ENCODE peak calls at places on chromosomes 1 and 21, in ten cellular contexts. U, O, R, Q, J, P, H, I, C and F are unnamed samples.

GRCh38 chr1:193674292-193674944 is 488.0 kb upstream of the B3GALT2 start:
- DNase-seq in C (no peak), H (no peak), R (no peak), Q (no peak), J (no peak), U (peak), O (no peak), P (peak), I (no peak), F (no peak)

GRCh38 chr1:27488523-27489138 is 1.3 kb downstream of the WASF2 start:
- DNase-seq in C (peak), R (no peak), Q (no peak), J (peak), H (no peak), U (peak), O (no peak), P (peak), I (no peak), F (no peak)

GRCh38 chr1:223711173-223711572 is 1.2 kb upstream of the CAPN2 start:
- DNase-seq in R (no peak), I (no peak), U (no peak), J (peak), H (no peak), O (no peak), P (peak), Q (no peak), C (peak), F (no peak)

GRCh38 chr1:232489256-232489655 is 140.7 kb downstream of the SIPA1L2 start:
- DNase-seq in C (no peak), Q (no peak), U (no peak), J (no peak), P (no peak), H (no peak), O (no peak), R (no peak), I (no peak), F (no peak)

GRCh38 chr1:90616395-90616794 is 100.7 kb downstream of the BARHL2 start:
- DNase-seq in P (no peak), I (no peak), J (peak), H (peak), C (no peak), Q (no peak), U (no peak), O (no peak), R (peak), F (no peak)

GRCh38 chr1:2789164-2789985 is 12.1 kb downstream of the TTC34 start:
- DNase-seq in H (no peak), P (no peak), C (peak), R (no peak), U (no peak), Q (no peak), O (no peak), J (no peak), I (no peak), F (no peak)

GRCh38 chr21:33557447-33557846 is 14.6 kb downstream of the SON start:
- DNase-seq in H (no peak), P (no peak), R (no peak), O (no peak), U (no peak), C (no peak), I (no peak), Q (no peak), J (no peak), F (no peak)

GRCh38 chr1:69312055-69312732 is 255.5 kb upstream of the LRRC7 start:
- DNase-seq in R (no peak), P (no peak), I (no peak), Q (no peak), H (no peak), J (no peak), C (no peak), U (no peak), O (no peak), F (no peak)

GRCh38 chr1:51927029-51927428 is 48.5 kb upstream of the NRDC start:
- DNase-seq in O (no peak), Q (no peak), R (no peak), C (no peak), H (no peak), J (no peak), P (peak), I (no peak), U (peak), F (no peak)

GRCh38 chr1:2835650-2836159 is 34.2 kb upstream of the TTC34 start:
- DNase-seq in R (no peak), O (no peak), U (no peak), J (no peak), P (no peak), Q (no peak), C (no peak), I (no peak), H (no peak), F (no peak)

GRCh38 chr1:45332346-45332720 is 5.6 kb downstream of the HPDL start:
- DNase-seq in J (no peak), Q (no peak), P (no peak), O (no peak), H (no peak), R (no peak), U (no peak), I (no peak), C (no peak), F (no peak)

GRCh38 chr1:183580281-183580682 is 10.0 kb downstream of the NCF2 start:
- DNase-seq in J (peak), I (no peak), H (peak), U (no peak), R (peak), C (peak), O (no peak), P (no peak), Q (no peak), F (no peak)

GRCh38 chr1:41751804-41752513 is 166.8 kb downstream of the HIVEP3 start:
- DNase-seq in Q (no peak), U (peak), J (no peak), O (no peak), R (peak), C (no peak), H (no peak), I (no peak), P (peak), F (no peak)

GRCh38 chr1:92084651-92085050 is 4.5 kb downstream of the BTBD8 start:
- DNase-seq in O (no peak), R (no peak), J (no peak), Q (no peak), P (no peak), C (no peak), I (no peak), H (no peak), U (no peak), F (no peak)

GRCh38 chr1:92081031-92081430 is 886 bp downstream of the BTBD8 start:
- DNase-seq in Q (no peak), C (no peak), O (no peak), R (no peak), I (no peak), J (no peak), H (no peak), U (no peak), P (no peak), F (no peak)

GRCh38 chr1:92076363-92076762 is 1.2 kb upstream of the SETSIP start:
- DNase-seq in H (no peak), U (no peak), R (no peak), O (no peak), J (no peak), Q (no peak), I (no peak), P (no peak), C (no peak), F (no peak)

GRCh38 chr1:92079441-92079840 is 704 bp upstream of the BTBD8 start:
- DNase-seq in O (no peak), H (no peak), Q (no peak), P (no peak), C (no peak), U (no peak), R (no peak), J (no peak), I (no peak), F (no peak)

GRCh38 chr1:92080128-92080985 is at the start of gene BTBD8:
- DNase-seq in I (peak), H (peak), O (peak), R (peak), Q (peak), J (peak), C (peak), U (peak), P (peak), F (peak)
- TF ChIP-seq CTCF in I (no peak), H (no peak), O (no peak), R (no peak), Q (no peak), J (no peak), C (no peak), U (no peak), P (no peak), F (peak)

GRCh38 chr1:39046811-39047210 is 20.7 kb downstream of the NDUFS5 start:
- DNase-seq in H (no peak), P (peak), R (no peak), Q (no peak), O (no peak), J (no peak), U (no peak), I (no peak), C (no peak), F (no peak)

GRCh38 chr1:39043513-39043912 is 17.4 kb downstream of the NDUFS5 start:
- DNase-seq in C (no peak), H (no peak), Q (no peak), O (no peak), P (no peak), R (no peak), U (no peak), J (no peak), I (no peak), F (no peak)

GRCh38 chr1:39045231-39045630 is 19.1 kb downstream of the NDUFS5 start:
- DNase-seq in I (no peak), R (no peak), H (no peak), P (no peak), J (no peak), Q (no peak), C (no peak), O (no peak), U (no peak), F (no peak)

GRCh38 chr1:39047374-39048229 is 21.5 kb downstream of the NDUFS5 start:
- DNase-seq in O (no peak), R (peak), P (peak), J (peak), H (no peak), C (peak), I (peak), U (peak), Q (peak), F (no peak)

GRCh38 chr1:39044762-39045161 is 18.6 kb downstream of the NDUFS5 start:
- DNase-seq in Q (no peak), U (no peak), O (no peak), C (no peak), H (no peak), R (no peak), J (no peak), I (no peak), P (no peak), F (no peak)
- TF ChIP-seq CTCF in Q (no peak), U (no peak), O (no peak), C (no peak), H (no peak), R (no peak), J (no peak), I (no peak), P (no peak), F (no peak)

GRCh38 chr1:204356997-204357396 is 2.7 kb downstream of the PLEKHA6 start:
- DNase-seq in I (no peak), O (no peak), J (no peak), H (no peak), R (no peak), P (no peak), Q (no peak), C (no peak), U (no peak), F (no peak)

GRCh38 chr1:204359131-204359473 is 627 bp downstream of the PLEKHA6 start:
- DNase-seq in P (no peak), J (no peak), I (no peak), H (peak), C (no peak), O (no peak), R (no peak), Q (no peak), U (no peak), F (no peak)

GRCh38 chr1:204358145-204358544 is 1.6 kb downstream of the PLEKHA6 start:
- DNase-seq in R (no peak), H (no peak), U (no peak), I (no peak), C (no peak), J (no peak), O (no peak), Q (no peak), P (no peak), F (no peak)

GRCh38 chr1:204358605-204359004 is 1.1 kb downstream of the PLEKHA6 start:
- DNase-seq in P (no peak), H (no peak), I (no peak), Q (no peak), J (no peak), R (no peak), C (no peak), U (no peak), O (no peak), F (no peak)

DNA sequence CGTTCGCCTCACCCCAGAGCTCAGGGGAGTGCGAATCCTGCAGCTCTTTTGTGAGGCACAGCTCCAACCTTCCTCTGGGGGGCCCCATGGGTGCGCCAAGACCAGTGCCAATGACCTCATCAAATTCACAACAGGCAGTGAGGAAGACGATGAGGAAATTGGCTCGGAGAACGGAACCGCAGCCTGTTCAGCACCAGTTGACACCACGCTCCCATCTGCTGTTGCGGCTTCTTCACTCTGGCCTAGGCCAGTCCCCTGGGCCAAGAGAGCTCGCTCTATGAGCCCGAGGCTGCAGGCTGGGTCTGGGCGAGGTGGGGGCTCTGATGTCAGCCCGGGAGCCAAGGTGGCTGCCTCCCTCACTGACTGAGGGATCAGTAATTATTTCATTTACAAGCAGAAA is 2.2 kb downstream of the PLEKHA6 start:
- DNase-seq in R (peak), Q (no peak), C (no peak), P (no peak), I (no peak), J (no peak), O (no peak), H (no peak), U (no peak), F (no peak)
- TF ChIP-seq CTCF in R (no peak), Q (no peak), C (no peak), P (no peak), I (no peak), J (no peak), O (no peak), H (no peak), U (no peak), F (no peak)

DNA sequence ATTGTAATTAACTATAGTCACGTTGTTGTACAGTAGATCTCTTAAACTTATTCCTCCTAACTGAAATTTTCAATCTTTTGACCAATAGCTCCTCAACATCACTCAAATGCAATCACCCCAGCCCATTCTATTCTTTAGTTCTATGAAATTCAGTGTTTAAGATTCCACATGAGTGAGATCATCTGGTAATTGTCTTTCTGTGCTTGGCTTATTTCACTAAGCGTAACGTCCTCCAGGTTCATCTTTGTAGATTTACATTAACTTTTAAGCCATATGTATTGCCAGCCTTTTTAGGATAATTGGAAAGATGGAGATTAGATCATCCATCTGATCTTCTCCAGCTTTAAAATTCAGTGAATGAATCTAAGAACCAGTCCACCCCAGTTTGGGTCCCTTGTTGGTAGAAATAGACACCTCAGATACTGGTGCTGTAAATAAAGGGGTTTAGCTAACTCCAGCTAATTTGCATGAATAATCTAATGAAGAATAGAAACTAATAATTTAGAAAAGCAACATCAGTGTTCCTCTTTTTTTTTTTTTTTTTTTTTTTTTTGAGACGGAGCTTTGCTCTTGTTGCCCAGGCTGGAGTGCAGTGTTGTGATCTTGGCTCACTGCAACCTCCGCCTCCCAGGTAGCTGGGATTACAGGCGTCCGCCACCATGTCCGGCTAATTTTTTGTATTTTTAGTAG is 7.0 kb downstream of the S100A10 start:
- DNase-seq in P (no peak), I (no peak), J (no peak), R (no peak), C (no peak), O (no peak), H (no peak), Q (no peak), U (no peak), F (no peak)
- TF ChIP-seq CTCF in P (no peak), I (no peak), J (no peak), R (no peak), C (no peak), O (no peak), H (no peak), Q (no peak), U (no peak), F (no peak)

DNA sequence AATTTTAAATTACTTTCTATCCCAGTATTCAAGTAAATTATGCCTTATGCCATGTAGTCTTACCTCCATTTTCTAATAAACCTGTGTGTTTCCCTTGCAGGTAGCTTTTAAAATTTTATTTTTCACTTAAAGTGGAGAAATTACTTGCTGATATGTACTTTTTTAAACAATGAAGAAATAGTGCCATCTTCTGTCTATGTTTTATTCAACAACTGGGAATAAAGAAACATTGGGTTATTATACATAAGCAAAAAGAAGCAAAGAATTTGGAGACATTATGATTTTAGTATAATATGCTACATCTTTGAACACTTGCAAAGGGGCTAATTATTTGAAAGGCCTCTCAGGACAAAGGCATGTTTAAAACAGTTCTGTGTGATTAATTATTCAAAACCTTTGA is 1912.9 kb downstream of the MRPL39 start:
- DNase-seq in O (no peak), J (no peak), P (no peak), I (no peak), R (no peak), Q (no peak), U (no peak), C (no peak), H (no peak), F (no peak)
- TF ChIP-seq CTCF in O (no peak), J (no peak), P (no peak), I (no peak), R (no peak), Q (no peak), U (no peak), C (no peak), H (no peak), F (no peak)

DNA sequence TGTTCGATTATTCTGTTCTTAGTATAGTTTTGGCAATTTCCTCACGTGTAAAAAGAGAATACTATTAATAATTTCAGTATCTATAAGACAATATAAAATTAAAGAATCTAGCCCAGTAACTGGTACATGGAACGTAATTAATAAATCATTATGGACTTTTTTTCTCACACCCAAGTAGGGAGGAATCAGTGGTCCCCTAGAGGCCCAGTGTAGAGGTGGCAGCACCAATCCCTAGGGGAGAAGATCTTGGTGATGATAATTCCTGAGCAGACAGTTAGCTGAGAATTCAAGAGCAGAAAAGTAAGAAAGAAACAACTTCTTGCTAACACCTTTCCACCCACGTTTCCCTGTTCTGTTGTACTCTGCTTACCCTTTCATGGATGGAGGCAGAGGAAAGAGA is 19.7 kb upstream of the SELE start:
- DNase-seq in J (no peak), O (no peak), P (no peak), U (no peak), Q (no peak), R (no peak), I (no peak), C (no peak), H (no peak), F (no peak)
- TF ChIP-seq CTCF in J (peak), O (no peak), P (no peak), U (no peak), Q (no peak), R (no peak), I (peak), C (no peak), H (no peak), F (no peak)

GRCh38 chr1:952201-952600 is 6.9 kb downstream of the NOC2L start:
- DNase-seq in C (no peak), U (no peak), I (no peak), R (no peak), J (no peak), H (no peak), P (no peak), O (no peak), Q (no peak), F (no peak)

GRCh38 chr1:950268-950667 is 8.8 kb downstream of the NOC2L start:
- DNase-seq in O (no peak), Q (no peak), H (no peak), J (no peak), P (no peak), U (no peak), I (no peak), C (no peak), R (no peak), F (no peak)

GRCh38 chr1:950881-951280 is 8.2 kb downstream of the NOC2L start:
- DNase-seq in J (no peak), Q (no peak), O (no peak), C (no peak), U (no peak), P (no peak), H (no peak), I (no peak), R (no peak), F (no peak)

GRCh38 chr1:952603-953002 is 6.5 kb downstream of the NOC2L start:
- DNase-seq in R (no peak), U (no peak), J (no peak), P (no peak), Q (no peak), O (no peak), C (no peak), H (no peak), I (no peak), F (no peak)

DNA sequence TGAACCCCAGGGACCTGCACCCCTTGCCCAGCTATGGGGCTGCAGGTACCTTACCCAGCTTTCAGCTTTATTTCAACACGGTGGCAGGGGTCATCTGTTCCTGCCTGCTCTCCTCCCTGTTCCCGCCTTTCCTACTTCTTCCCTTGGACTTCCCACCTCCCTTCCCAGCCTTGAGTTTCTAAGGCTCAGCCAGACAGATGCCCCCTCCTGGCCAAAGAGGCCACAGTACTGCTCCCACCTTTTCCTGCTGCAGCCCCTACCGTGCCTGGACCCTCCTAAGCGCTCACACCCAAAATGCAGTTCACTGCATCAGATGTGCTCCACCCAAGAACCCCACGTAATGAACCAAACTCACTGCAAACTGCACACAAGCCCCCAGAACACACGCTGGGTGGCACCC is 7.7 kb downstream of the NOC2L start:
- DNase-seq in U (no peak), Q (no peak), J (no peak), R (no peak), P (no peak), C (no peak), I (no peak), H (no peak), O (no peak), F (no peak)
- TF ChIP-seq CTCF in U (peak), Q (peak), J (peak), R (peak), P (peak), C (peak), I (peak), H (peak), O (no peak), F (no peak)

DNA sequence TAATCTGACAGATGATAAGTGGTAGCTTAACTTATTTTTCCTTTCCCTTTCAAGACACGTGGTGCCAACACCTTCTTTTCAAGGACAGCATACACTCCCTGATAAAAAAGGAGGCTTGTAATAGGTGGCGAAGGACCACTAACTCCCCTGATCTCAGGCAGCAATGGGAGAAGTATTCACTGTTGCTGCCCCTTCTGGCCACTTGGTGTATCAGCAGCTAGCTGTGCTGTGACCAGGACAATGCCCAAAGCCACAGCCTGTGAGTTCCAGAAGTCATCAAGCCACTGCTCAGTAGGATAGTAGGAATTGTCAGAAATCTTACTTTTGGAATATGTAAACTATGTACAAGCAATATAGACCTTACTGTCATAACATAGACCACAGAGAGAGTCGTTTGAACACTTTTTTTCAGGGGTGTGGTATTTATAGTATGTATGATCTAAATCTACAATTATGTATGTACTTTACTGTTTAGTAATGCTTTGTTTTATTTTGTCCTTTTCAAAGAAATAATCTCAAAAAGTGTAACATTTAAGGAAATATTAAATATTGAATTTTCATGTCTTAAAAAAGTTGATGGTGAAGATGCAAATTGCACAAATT is 248.3 kb upstream of the CAMK1G start:
- DNase-seq in Q (no peak), O (no peak), U (no peak), R (peak), H (peak), J (peak), I (no peak), C (peak), P (peak), F (no peak)
- TF ChIP-seq CTCF in Q (peak), O (no peak), U (peak), R (peak), H (peak), J (peak), I (peak), C (peak), P (peak), F (peak)